ENCODE peak calls at places on chromosomes 1 and 21, in six cellular contexts. Z is uterus; V is OCI-M1; H is activated naive CD4-positive, alpha-beta T cell treated with Interleukin-2 at 50 U/mL for 16 hours; Q is GM20000; C is cardiac muscle cell. N is an unnamed sample.

GRCh38 chr1:27428316-27429028 is 36.0 kb downstream of the GPR3 start:
- DNase-seq in V (peak; percentile 90), Z (peak; percentile 31), Q (no peak), C (peak; percentile 42), H (peak; percentile 32), N (no peak)

GRCh38 chr1:240111558-240111957 is 19.9 kb downstream of the FMN2 start:
- DNase-seq in Q (no peak), C (no peak), Z (no peak), V (no peak), H (no peak), N (no peak)

GRCh38 chr1:207823880-207824566 is 72.2 kb downstream of the CD46 start:
- DNase-seq in V (no peak), Z (peak; percentile 89), C (peak; percentile 98), H (peak; percentile 82), Q (peak; percentile 55), N (peak; percentile 80)

GRCh38 chr1:36248250-36248894 is 24.1 kb downstream of the THRAP3 start:
- DNase-seq in Z (peak; percentile 83), H (no peak), Q (no peak), C (peak; percentile 91), V (peak; percentile 91), N (no peak)

GRCh38 chr1:1678581-1679380 is 13.8 kb downstream of the SLC35E2B start:
- DNase-seq in V (no peak), C (no peak), Z (no peak), Q (peak; percentile 72), H (no peak), N (no peak)

GRCh38 chr1:23553206-23553895 is 6.0 kb downstream of the ID3 start:
- DNase-seq in Q (no peak), C (no peak), Z (no peak), V (no peak), H (no peak), N (no peak)

GRCh38 chr21:27561116-27561515 is 594.2 kb upstream of the ADAMTS5 start:
- DNase-seq in V (no peak), H (no peak), C (no peak), Q (no peak), Z (no peak), N (no peak)

GRCh38 chr1:6634278-6635052 is 9.8 kb downstream of the THAP3 start:
- DNase-seq in V (peak; percentile 25), Q (peak; percentile 54), H (peak; percentile 44), C (peak; percentile 51), Z (peak; percentile 40), N (peak; percentile 37)

GRCh38 chr1:170461762-170462384 is 70.1 kb upstream of the GORAB start:
- DNase-seq in Q (no peak), C (peak; percentile 91), H (no peak), Z (no peak), V (no peak), N (no peak)

GRCh38 chr1:243587285-243587684 is 262.8 kb downstream of the AKT3 start:
- DNase-seq in V (no peak), Z (no peak), H (no peak), C (no peak), Q (no peak), N (no peak)

GRCh38 chr1:36753451-36753850 is 270.7 kb upstream of the CSF3R start:
- DNase-seq in H (no peak), Z (no peak), Q (no peak), V (no peak), C (no peak), N (no peak)

GRCh38 chr1:13890766-13891165 is 190.8 kb downstream of the PRDM2 start:
- DNase-seq in V (no peak), Z (no peak), Q (no peak), C (no peak), H (no peak), N (no peak)

GRCh38 chr21:15744926-15745325 is 15.1 kb downstream of the USP25 start:
- DNase-seq in V (peak; percentile 29), Q (no peak), H (no peak), C (no peak), Z (no peak), N (no peak)

GRCh38 chr1:14300991-14301703 is 297.3 kb upstream of the KAZN start:
- DNase-seq in Q (no peak), C (peak; percentile 32), V (no peak), H (no peak), Z (no peak), N (no peak)

GRCh38 chr1:20361805-20362381 is 71.2 kb downstream of the VWA5B1 start:
- DNase-seq in H (peak; percentile 17), Z (no peak), V (peak; percentile 59), Q (no peak), C (peak; percentile 58), N (peak; percentile 38)

GRCh38 chr1:158951956-158952355 is 20.6 kb downstream of the PYHIN1 start:
- DNase-seq in V (no peak), Q (peak; percentile 25), Z (no peak), C (no peak), H (no peak), N (no peak)

GRCh38 chr1:168913711-168914463 is 184.9 kb upstream of the DPT start:
- DNase-seq in Q (no peak), H (no peak), C (no peak), Z (no peak), V (no peak), N (no peak)

GRCh38 chr1:225026701-225027100 is 97.2 kb downstream of the DNAH14 start:
- DNase-seq in Q (no peak), H (no peak), V (no peak), C (no peak), Z (no peak), N (no peak)

GRCh38 chr1:174222166-174222949 is 63.0 kb downstream of the RABGAP1L start:
- DNase-seq in H (no peak), Q (no peak), V (no peak), C (peak; percentile 81), Z (no peak), N (no peak)

GRCh38 chr1:60876952-60877351 is 205.4 kb upstream of the NFIA start:
- DNase-seq in V (no peak), H (no peak), Z (no peak), Q (no peak), C (no peak), N (no peak)

GRCh38 chr1:8663915-8664331 is 153.5 kb downstream of the RERE start:
- DNase-seq in V (peak; percentile 85), C (peak; percentile 74), Q (peak; percentile 49), H (no peak), Z (peak; percentile 37), N (no peak)

GRCh38 chr1:76053021-76053420 is 21.5 kb upstream of the ST6GALNAC3 start:
- DNase-seq in Z (no peak), H (no peak), C (no peak), V (no peak), Q (no peak), N (no peak)

GRCh38 chr1:30525631-30525979 is 197.8 kb downstream of the MATN1 start:
- DNase-seq in H (no peak), C (no peak), Z (no peak), V (no peak), Q (no peak), N (no peak)

GRCh38 chr1:206748348-206749034 is 22.1 kb upstream of the IL19 start:
- DNase-seq in V (no peak), Z (no peak), Q (no peak), H (no peak), C (peak; percentile 36), N (no peak)

GRCh38 chr1:41641483-41641829 is 157.0 kb upstream of the EDN2 start:
- DNase-seq in H (peak; percentile 41), Z (no peak), V (no peak), C (no peak), Q (no peak), N (no peak)

GRCh38 chr1:230172016-230172356 is 104.9 kb downstream of the GALNT2 start:
- DNase-seq in V (no peak), H (no peak), Q (no peak), Z (peak; percentile 8), C (no peak), N (no peak)

GRCh38 chr1:210328746-210329488 is at the start of gene HHAT:
- DNase-seq in H (peak; percentile 71), V (peak; percentile 56), Z (peak; percentile 70), Q (peak; percentile 86), C (peak; percentile 86), N (peak; percentile 60)

GRCh38 chr1:101264699-101265098 is 27.9 kb downstream of the S1PR1 start:
- DNase-seq in Z (peak; percentile 23), C (peak; percentile 20), Q (no peak), H (no peak), V (peak; percentile 34), N (peak; percentile 49)

GRCh38 chr1:74422379-74423155 is 89.8 kb downstream of the LRRC53 start:
- DNase-seq in Z (no peak), Q (no peak), H (no peak), C (no peak), V (no peak), N (no peak)

GRCh38 chr1:34057751-34058150 is 107.3 kb downstream of the CSMD2 start:
- DNase-seq in Z (no peak), Q (no peak), C (no peak), H (no peak), V (no peak), N (no peak)

GRCh38 chr1:23224721-23225648 is 7.7 kb upstream of the HTR1D start:
- DNase-seq in V (no peak), C (peak; percentile 87), Q (no peak), Z (no peak), H (no peak), N (no peak)

GRCh38 chr1:206108635-206109034 is 8.6 kb downstream of the AVPR1B start:
- DNase-seq in C (no peak), Z (no peak), Q (no peak), V (no peak), H (no peak), N (no peak)

GRCh38 chr1:108502138-108502537 is 52.0 kb downstream of the NBPF6 start:
- DNase-seq in Q (no peak), V (no peak), C (no peak), Z (no peak), H (no peak), N (no peak)

GRCh38 chr1:174114788-174115448 is 44.4 kb upstream of the RABGAP1L start:
- DNase-seq in V (peak; percentile 87), H (no peak), Z (no peak), C (peak; percentile 68), Q (peak; percentile 18), N (no peak)

GRCh38 chr1:22922640-22923039 is 50.0 kb downstream of the LACTBL1 start:
- DNase-seq in V (no peak), Q (no peak), C (peak; percentile 21), Z (no peak), H (no peak), N (no peak)

GRCh38 chr1:43238104-43238503 is 31.7 kb upstream of the TMEM125 start:
- DNase-seq in Z (peak; percentile 39), V (peak; percentile 80), C (peak; percentile 81), Q (peak; percentile 65), H (peak; percentile 6), N (peak; percentile 45)

N was measured in activated CD4-positive, alpha-beta memory T cell treated with anti-CD3 and anti-CD28 coated beads, Interleukin-2, amount 10 ng/mL, durations not matched to agents 7 days and 5 days.